ENCODE peak calls at places on chromosomes 12 and 14, in ten cellular contexts. V is HCT116, I is suprapubic skin, M is IMR-90, S is stomach, R is vagina, E is sigmoid colon, Y is A549, X is adrenal gland, C is body of pancreas. W is an unnamed sample. For H3K4me1, the result is how much of the 10 kb centered on the place peaks cover.

GRCh38 chr12:26863515-26863914 is 30.5 kb upstream of the ITPR2 start:
- DNase-seq in C (no peak), V (peak), Y (peak), X (no peak), R (no peak), I (no peak), S (no peak), M (peak), E (no peak), W (no peak)

GRCh38 chr14:30525833-30526232 is 33.1 kb upstream of the G2E3 start:
- DNase-seq in V (no peak), I (no peak), X (no peak), E (no peak), Y (no peak), M (peak), R (no peak), C (no peak), S (no peak), W (no peak)

GRCh38 chr12:4069046-4070010 is 196.1 kb upstream of the PARP11 start:
- DNase-seq in Y (no peak), X (no peak), M (no peak), S (no peak), E (no peak), I (no peak), C (no peak), R (no peak), V (no peak), W (no peak)

GRCh38 chr14:21978184-21978998 is 304.8 kb upstream of the OR4E1 start:
- DNase-seq in Y (peak), V (peak), M (peak), I (no peak), X (peak), R (no peak), E (peak), C (peak), S (peak), W (no peak)

GRCh38 chr12:86712425-86712843 is 456.2 kb upstream of the MGAT4C start:
- DNase-seq in M (peak), V (peak), C (no peak), X (no peak), R (no peak), S (no peak), I (no peak), Y (peak), E (no peak), W (no peak)

GRCh38 chr12:95739561-95740313 is 50.8 kb downstream of the NTN4 start:
- DNase-seq in S (no peak), C (peak), I (peak), E (no peak), Y (no peak), V (no peak), M (no peak), X (peak), R (no peak), W (no peak)

GRCh38 chr12:58293308-58293983 is 352.1 kb downstream of the ATP23 start:
- DNase-seq in R (no peak), S (no peak), Y (no peak), C (no peak), I (no peak), E (no peak), V (no peak), M (no peak), X (no peak), W (no peak)

GRCh38 chr12:11728154-11728755 is 78.8 kb downstream of the ETV6 start:
- DNase-seq in V (no peak), C (peak), X (no peak), M (no peak), I (no peak), R (no peak), Y (no peak), E (no peak), S (no peak), W (no peak)

GRCh38 chr12:86772688-86773087 is 516.5 kb upstream of the MGAT4C start:
- DNase-seq in M (peak), Y (no peak), X (no peak), I (no peak), E (no peak), S (no peak), V (no peak), R (no peak), C (no peak), W (no peak)

GRCh38 chr12:27226319-27226984 is 17.6 kb upstream of the STK38L start:
- DNase-seq in I (no peak), Y (no peak), V (no peak), X (no peak), S (no peak), C (no peak), E (no peak), M (no peak), R (no peak), W (no peak)

GRCh38 chr14:105304565-105304964 is 3.8 kb upstream of the BRF1 start:
- DNase-seq in C (no peak), I (no peak), Y (no peak), S (no peak), M (no peak), X (no peak), V (no peak), R (no peak), E (no peak), W (no peak)

GRCh38 chr12:55727643-55728184 is 1.1 kb downstream of the CD63 start:
- DNase-seq in S (peak), V (no peak), R (no peak), Y (peak), X (peak), C (peak), I (peak), M (peak), E (peak), W (peak)

GRCh38 chr12:68122236-68122920 is 37.2 kb downstream of the IFNG start:
- DNase-seq in E (no peak), V (no peak), I (no peak), S (no peak), R (no peak), C (no peak), X (no peak), Y (no peak), M (no peak), W (no peak)

GRCh38 chr12:64400041-64400440 is 4.2 kb upstream of the XPOT start:
- DNase-seq in I (no peak), R (no peak), M (peak), E (no peak), C (no peak), V (no peak), X (peak), Y (peak), S (no peak), W (no peak)

GRCh38 chr12:107130830-107131760 is 37.7 kb upstream of the CRY1 start:
- DNase-seq in M (no peak), Y (no peak), X (no peak), V (no peak), S (no peak), R (no peak), C (no peak), I (no peak), E (no peak), W (no peak)

GRCh38 chr12:75986001-75986739 is 45.4 kb downstream of the PHLDA1 start:
- DNase-seq in R (no peak), S (no peak), V (no peak), Y (peak), X (no peak), C (peak), M (peak), I (no peak), E (no peak), W (no peak)

GRCh38 chr12:38744056-38744455 is 161.3 kb downstream of the CPNE8 start:
- DNase-seq in M (no peak), E (no peak), R (no peak), C (no peak), S (no peak), I (no peak), V (no peak), Y (no peak), X (no peak), W (no peak)

GRCh38 chr12:65779091-65779642 is 45.1 kb upstream of the HMGA2 start:
- DNase-seq in C (no peak), X (no peak), I (no peak), E (no peak), Y (peak), S (no peak), M (peak), V (peak), R (no peak), W (no peak)

GRCh38 chr12:12839886-12840285 is 26.7 kb downstream of the DDX47 start:
- DNase-seq in M (peak), R (no peak), S (peak), Y (peak), E (no peak), V (peak), X (peak), I (no peak), C (no peak), W (no peak)

GRCh38 chr12:12839003-12839395 is 25.9 kb downstream of the DDX47 start:
- DNase-seq in E (no peak), X (no peak), R (no peak), C (no peak), V (no peak), I (no peak), Y (no peak), S (no peak), M (no peak), W (no peak)

GRCh38 chr12:12835378-12836145 is 22.4 kb downstream of the DDX47 start:
- DNase-seq in C (no peak), V (peak), M (peak), I (no peak), S (no peak), Y (peak), R (no peak), E (no peak), X (no peak), W (no peak)

GRCh38 chr12:12836571-12836970 is 23.4 kb downstream of the DDX47 start:
- DNase-seq in Y (no peak), I (no peak), M (no peak), S (no peak), X (no peak), R (no peak), C (no peak), V (no peak), E (no peak), W (no peak)

DNA sequence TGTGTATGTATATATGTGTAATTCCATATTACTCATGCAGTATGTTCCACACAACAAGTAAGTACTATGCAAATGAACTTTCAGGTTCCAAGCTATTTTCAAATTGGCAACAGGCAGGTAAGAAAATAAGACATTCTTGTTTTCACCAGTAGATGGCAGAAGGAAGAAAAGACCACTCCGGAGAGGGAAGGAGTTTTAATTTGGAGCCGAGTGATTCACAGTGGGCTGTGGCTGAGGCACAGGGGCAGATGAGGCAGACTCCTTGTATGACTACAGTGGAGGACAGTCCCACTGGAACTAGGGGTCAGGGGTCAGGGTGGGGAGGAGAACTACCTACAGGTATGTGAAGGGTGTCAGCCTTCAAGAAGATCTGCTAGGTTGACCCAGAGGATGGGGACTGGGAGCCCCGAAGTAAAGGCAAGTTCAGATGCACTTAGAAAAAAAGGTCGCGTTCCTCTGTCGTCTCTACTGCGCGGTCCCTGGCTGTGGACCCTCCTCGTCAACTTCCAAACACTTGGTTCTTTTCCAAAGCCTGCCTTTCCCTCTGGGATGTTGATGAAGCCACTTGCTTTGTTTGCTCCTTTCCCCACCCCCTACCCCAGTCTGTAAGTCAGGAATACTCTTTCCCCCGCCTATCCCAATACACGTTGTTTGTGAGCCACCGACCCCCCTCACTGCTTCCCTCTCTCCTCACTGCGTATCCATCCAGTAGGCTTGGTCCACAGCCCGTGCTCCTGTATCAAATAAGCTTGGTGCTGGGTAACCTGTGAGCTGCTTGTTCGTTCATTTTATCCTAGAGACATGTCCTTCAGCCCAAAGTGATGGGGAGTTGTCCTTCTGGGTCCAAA is 24.1 kb downstream of the DDX47 start:
- DNase-seq in X (peak), Y (peak), S (peak), V (peak), C (peak), M (peak), E (no peak), I (no peak), R (no peak), W (no peak)
- TF ChIP-seq POLR2A in X (no peak), Y (no peak), S (no peak), V (no peak), C (no peak), M (no peak), E (no peak), I (no peak), R (no peak), W (no peak)

GRCh38 chr14:68292467-68293334 is 473.1 kb downstream of the RAD51B start:
- DNase-seq in M (no peak), I (no peak), X (no peak), C (no peak), S (no peak), E (no peak), V (no peak), Y (no peak), R (no peak), W (no peak)
- H3K4me1 ChIP-seq in M (under half), I (under half), X (under half), C (under half), S (under half), E (under half), V (half or more), Y (under half), R (half or more), W (under half)

GRCh38 chr14:79278798-79279644 is 932.3 kb downstream of the DIO2 start:
- DNase-seq in V (no peak), I (peak), C (peak), R (no peak), M (peak), X (peak), Y (peak), S (peak), E (peak), W (peak)
- TF ChIP-seq POLR2A in V (no peak), I (no peak), C (peak), R (no peak), M (no peak), X (no peak), Y (no peak), S (no peak), E (peak), W (no peak)

GRCh38 chr12:109267361-109267760 is 41.7 kb downstream of the FOXN4 start:
- DNase-seq in M (no peak), X (no peak), R (no peak), E (peak), S (no peak), Y (no peak), V (no peak), C (no peak), I (no peak), W (peak)

GRCh38 chr12:109264095-109264942 is 44.8 kb downstream of the FOXN4 start:
- DNase-seq in Y (peak), I (peak), C (peak), X (peak), R (no peak), S (peak), V (peak), E (peak), M (peak), W (no peak)

GRCh38 chr12:109266106-109266879 is 42.8 kb downstream of the FOXN4 start:
- DNase-seq in X (no peak), R (no peak), M (no peak), V (no peak), S (no peak), C (no peak), E (no peak), Y (no peak), I (no peak), W (peak)

GRCh38 chr12:109263439-109263838 is 45.6 kb downstream of the FOXN4 start:
- DNase-seq in Y (no peak), M (no peak), S (no peak), C (no peak), V (no peak), X (no peak), R (no peak), I (no peak), E (no peak), W (no peak)

DNA sequence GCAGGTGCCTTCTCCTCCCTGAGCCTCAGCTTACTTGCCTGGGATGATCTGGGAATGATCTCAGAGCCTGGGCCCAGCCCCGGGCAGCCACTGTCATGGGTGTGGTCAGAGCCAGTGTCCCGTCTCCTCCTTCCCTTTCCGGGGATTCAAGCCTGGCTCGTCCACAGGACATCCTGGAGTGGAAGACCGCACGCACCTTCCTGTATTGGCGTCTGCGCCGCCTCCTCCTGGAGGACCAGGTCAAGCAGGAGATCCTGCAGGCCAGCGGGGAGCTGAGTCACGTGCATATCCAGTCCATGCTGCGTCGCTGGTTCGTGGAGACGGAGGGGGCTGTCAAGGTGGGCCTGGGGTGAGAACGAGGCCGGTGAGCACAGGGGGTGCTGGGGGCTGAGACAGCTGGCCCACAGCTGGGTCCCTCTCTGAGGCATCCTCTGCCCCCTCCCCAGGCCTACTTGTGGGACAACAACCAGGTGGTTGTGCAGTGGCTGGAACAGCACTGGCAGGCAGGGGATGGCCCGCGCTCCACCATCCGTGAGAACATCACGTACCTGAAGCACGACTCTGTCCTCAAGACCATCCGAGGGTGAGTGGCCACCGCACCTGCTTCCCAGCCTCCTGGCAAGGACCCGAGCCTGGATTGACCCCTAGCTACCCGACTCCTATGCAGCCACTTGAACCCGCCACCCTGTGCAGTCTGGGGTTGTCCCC is 44.0 kb downstream of the FOXN4 start:
- DNase-seq in E (no peak), X (peak), R (no peak), Y (no peak), S (no peak), V (no peak), I (no peak), C (no peak), M (no peak), W (no peak)
- H3K4me1 ChIP-seq in E (under half), X (under half), R (under half), Y (under half), S (under half), V (under half), I (under half), C (under half), M (under half), W (under half)

DNA sequence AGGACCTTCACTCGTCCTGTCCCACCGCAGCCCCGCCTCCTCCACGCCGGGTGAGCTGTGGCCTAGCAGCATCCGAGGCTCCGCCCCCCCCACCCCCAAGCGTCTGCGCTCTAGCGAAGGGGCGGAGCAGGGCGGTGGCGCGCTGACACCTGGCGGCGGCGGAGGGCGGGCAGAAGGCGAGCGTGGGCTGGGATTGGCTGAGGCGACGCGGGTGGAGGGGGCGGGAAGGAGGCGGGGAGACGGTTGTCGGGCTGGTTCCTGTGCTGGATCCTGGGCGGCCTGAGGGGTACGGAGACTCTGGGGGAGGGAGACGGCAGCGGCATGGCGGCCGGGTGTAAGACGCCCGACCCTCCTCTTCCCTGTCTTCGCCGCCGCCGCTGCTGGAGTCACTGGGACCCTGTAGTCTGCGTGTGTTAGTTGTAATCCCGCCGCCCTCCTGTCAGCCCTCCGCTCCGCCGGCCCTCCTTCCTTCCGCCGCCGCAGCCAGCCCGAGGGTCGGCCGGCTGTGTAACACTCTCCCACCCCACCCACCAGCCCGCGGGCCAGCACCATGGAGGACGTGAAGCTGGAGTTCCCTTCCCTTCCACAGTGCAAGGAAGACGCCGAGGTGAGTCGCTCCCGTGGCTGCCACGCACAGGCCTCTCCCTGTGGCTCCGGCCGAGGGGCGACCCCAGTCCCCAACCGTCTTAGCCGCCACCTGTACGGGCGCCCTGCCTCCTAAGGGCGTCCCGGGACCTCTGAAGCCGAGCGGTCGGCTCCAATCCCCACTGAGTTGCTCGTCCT is at the start of gene STYX:
- DNase-seq in C (peak), M (peak), E (peak), V (peak), X (peak), S (peak), Y (peak), R (peak), I (peak), W (peak)
- TF ChIP-seq POLR2A in C (peak), M (peak), E (peak), V (peak), X (peak), S (no peak), Y (peak), R (peak), I (peak), W (peak)

DNA sequence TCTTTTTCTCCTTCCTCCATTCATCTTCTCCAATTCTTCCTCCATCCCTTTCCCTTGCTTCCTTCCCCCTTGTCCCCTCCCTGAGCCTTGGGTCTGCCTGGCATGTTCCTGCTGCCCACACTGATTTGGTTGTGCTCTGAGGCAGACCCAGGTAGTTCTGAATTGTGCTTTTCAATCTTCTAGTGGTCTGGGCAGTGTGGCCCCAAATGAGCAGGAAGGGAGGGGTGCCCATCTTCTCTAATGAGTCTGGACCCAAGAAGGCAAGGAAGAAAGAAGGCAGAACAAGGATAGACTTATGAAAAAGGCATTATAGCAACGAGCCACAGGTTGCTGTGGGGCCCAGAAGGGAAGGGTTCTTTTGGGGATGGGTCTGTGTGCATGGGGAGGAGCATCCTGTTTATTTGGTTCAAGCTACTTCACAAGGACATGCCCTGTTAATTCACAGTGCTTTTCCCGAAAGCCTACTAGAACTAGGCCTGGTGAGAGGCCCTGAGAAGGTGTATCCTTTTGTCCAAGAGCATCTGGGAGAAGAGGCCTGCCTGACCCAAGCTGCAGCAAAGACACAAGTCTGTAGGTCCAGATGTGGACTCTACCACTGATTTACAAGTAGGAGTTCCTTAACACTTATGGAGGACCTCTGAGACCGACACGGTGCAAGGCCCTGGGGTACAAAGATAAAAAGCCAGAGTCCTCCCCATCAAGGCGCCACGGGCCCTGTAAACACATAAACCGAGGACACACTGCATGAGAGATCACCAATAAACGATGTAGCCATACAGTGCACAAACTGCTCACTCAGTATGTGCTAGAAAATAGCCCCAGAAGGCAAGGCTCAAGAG is 1.2 kb upstream of the SUSD6 start:
- DNase-seq in R (no peak), C (no peak), V (no peak), I (no peak), M (no peak), Y (no peak), X (no peak), E (no peak), S (no peak), W (no peak)
- H3K4me1 ChIP-seq in R (half or more), C (under half), V (under half), I (under half), M (under half), Y (under half), X (under half), E (under half), S (under half), W (under half)

GRCh38 chr12:53051058-53051880 is 1.4 kb downstream of the TNS2 start:
- DNase-seq in M (peak), C (peak), Y (peak), R (no peak), V (no peak), S (peak), I (peak), E (peak), X (peak), W (peak)
- TF ChIP-seq POLR2A in M (no peak), C (peak), Y (no peak), R (peak), V (no peak), S (no peak), I (peak), E (no peak), X (peak), W (peak)

W was measured in gastrocnemius medialis.